ENCODE peak calls at places on chromosomes 16 and 17, in five cellular contexts. F is MM.1S, J is heart right ventricle, R is pancreas, W is HepG2. S is an unnamed sample.
A peak's percentile ranks its signal among the peaks of the same experiment; 100 is the strongest.

GRCh38 chr17:17911003-17911613 is 61.1 kb downstream of the TOM1L2 start:
- DNase-seq in F (no peak), W (no peak), J (no peak), R (no peak), S (no peak)

GRCh38 chr16:3058173-3059030 is 7.0 kb upstream of the IL32 start:
- DNase-seq in R (peak; percentile 58), F (peak; percentile 54), W (peak; percentile 36), J (peak; percentile 52), S (peak; percentile 81)

GRCh38 chr17:38415250-38416194 is 12.7 kb upstream of the ARHGAP23 start:
- DNase-seq in R (peak; percentile 49), F (peak; percentile 33), J (no peak), W (peak; percentile 59), S (peak; percentile 95)

GRCh38 chr16:52114414-52114813 is 432.5 kb downstream of the TOX3 start:
- DNase-seq in R (no peak), J (no peak), W (no peak), F (no peak), S (no peak)

GRCh38 chr17:50129946-50130777 is at the start of gene SAMD14:
- DNase-seq in R (no peak), J (peak; percentile 49), W (no peak), F (no peak), S (no peak)

GRCh38 chr17:76554131-76554530 is 14.3 kb downstream of the PRCD start:
- DNase-seq in R (peak; percentile 69), J (peak; percentile 61), F (no peak), W (no peak), S (no peak)

GRCh38 chr16:3651461-3652372 is 2.8 kb upstream of the DNASE1 start:
- DNase-seq in W (no peak), F (no peak), R (no peak), J (no peak), S (no peak)

GRCh38 chr16:77540656-77541055 is 105.8 kb upstream of the ADAMTS18 start:
- DNase-seq in J (no peak), W (no peak), R (no peak), F (peak; percentile 54), S (no peak)

GRCh38 chr16:1614226-1615102 is 2.3 kb downstream of the CRAMP1 start:
- DNase-seq in J (peak; percentile 28), F (no peak), R (peak; percentile 23), W (no peak), S (peak; percentile 34)

GRCh38 chr17:27873746-27874145 is 19.4 kb downstream of the LYRM9 start:
- DNase-seq in R (no peak), W (no peak), F (no peak), J (no peak), S (no peak)

GRCh38 chr16:11670171-11671131 is 2.2 kb downstream of the SNN start:
- DNase-seq in J (peak; percentile 24), R (peak; percentile 37), W (no peak), F (no peak), S (no peak)

GRCh38 chr17:4948166-4948996 is at the start of gene PFN1:
- DNase-seq in R (peak; percentile 89), W (peak; percentile 90), J (peak; percentile 87), F (peak; percentile 89), S (peak; percentile 96)

GRCh38 chr17:4950075-4950756 is 703 bp upstream of the ENO3 start:
- DNase-seq in W (peak; percentile 56), J (peak; percentile 82), F (peak; percentile 52), R (peak; percentile 67), S (peak; percentile 51)

GRCh38 chr17:4947411-4948165 is 742 bp downstream of the PFN1 start:
- DNase-seq in R (peak; percentile 60), J (peak; percentile 66), W (peak; percentile 50), F (peak; percentile 59), S (peak; percentile 77)

GRCh38 chr17:4949321-4950074 is 1.2 kb upstream of the PFN1 start:
- DNase-seq in J (peak; percentile 75), R (peak; percentile 77), W (peak; percentile 82), F (peak; percentile 97), S (peak; percentile 93)

DNA sequence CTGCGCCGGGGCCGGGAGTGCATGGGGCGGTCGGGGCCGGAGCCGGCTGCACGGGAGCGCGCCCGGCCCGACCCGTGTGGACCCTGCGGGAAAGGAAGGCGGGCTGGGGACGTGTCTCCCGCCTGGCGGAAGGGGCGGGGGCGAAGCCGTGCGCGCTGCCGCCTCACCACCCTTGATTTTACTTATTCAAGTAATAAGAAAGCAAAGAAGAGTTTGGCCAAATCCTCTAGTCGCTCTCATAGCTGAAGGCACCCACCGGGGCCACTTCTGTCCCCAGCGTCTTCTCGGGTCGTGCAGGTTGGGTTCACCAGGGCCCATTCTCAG is 629 bp upstream of the PFN1 start:
- DNase-seq in W (peak; percentile 82), F (peak; percentile 90), R (peak; percentile 77), J (peak; percentile 87), S (peak; percentile 93)
- H3K4me1 ChIP-seq in W (peaks cover 59% of the 10 kb centered on the region), F (peaks cover 39% of the 10 kb centered on the region), R (peaks cover 6% of the 10 kb centered on the region), J (peaks cover 54% of the 10 kb centered on the region), S (peaks cover 49% of the 10 kb centered on the region)

GRCh38 chr17:78510141-78510935 is 66.9 kb downstream of the DNAH17 start:
- DNase-seq in F (no peak), W (no peak), J (no peak), R (no peak), S (no peak)
- H3K4me3 ChIP-seq in F (no peak overlapping the region), W (no peak overlapping the region), J (no peak overlapping the region), R (no peak overlapping the region), S (no peak overlapping the region)

GRCh38 chr17:74957935-74958549 is 14.5 kb downstream of the HID1 start:
- DNase-seq in F (peak; percentile 54), J (peak; percentile 82), R (peak; percentile 75), W (peak; percentile 41), S (peak; percentile 81)
- H3K4me1 ChIP-seq in F (peaks cover 4% of the 10 kb centered on the region), J (peaks cover 6% of the 10 kb centered on the region), R (no peaks in the 10 kb centered on the region), W (peaks cover 10% of the 10 kb centered on the region), S (peaks cover 7% of the 10 kb centered on the region)

GRCh38 chr17:80023261-80024205 is 12.1 kb downstream of the TBC1D16 start:
- DNase-seq in J (peak; percentile 31), W (peak; percentile 95), R (no peak), F (no peak), S (no peak)

GRCh38 chr17:80025140-80025539 is 10.5 kb downstream of the TBC1D16 start:
- DNase-seq in W (no peak), J (no peak), R (no peak), F (no peak), S (no peak)

GRCh38 chr17:80026359-80027042 is 9.2 kb downstream of the TBC1D16 start:
- DNase-seq in W (no peak), R (peak; percentile 68), J (no peak), F (no peak), S (no peak)

GRCh38 chr17:80025796-80026195 is 9.9 kb downstream of the TBC1D16 start:
- DNase-seq in R (no peak), J (no peak), F (no peak), W (no peak), S (no peak)

GRCh38 chr17:80024206-80024972 is 11.3 kb downstream of the TBC1D16 start:
- DNase-seq in W (no peak), R (no peak), F (no peak), J (no peak), S (no peak)
- H3K4me3 ChIP-seq in W (peak overlapping the region; percentile 48), R (no peak overlapping the region), F (no peak overlapping the region), J (peak overlapping the region; percentile 26), S (no peak overlapping the region)

DNA sequence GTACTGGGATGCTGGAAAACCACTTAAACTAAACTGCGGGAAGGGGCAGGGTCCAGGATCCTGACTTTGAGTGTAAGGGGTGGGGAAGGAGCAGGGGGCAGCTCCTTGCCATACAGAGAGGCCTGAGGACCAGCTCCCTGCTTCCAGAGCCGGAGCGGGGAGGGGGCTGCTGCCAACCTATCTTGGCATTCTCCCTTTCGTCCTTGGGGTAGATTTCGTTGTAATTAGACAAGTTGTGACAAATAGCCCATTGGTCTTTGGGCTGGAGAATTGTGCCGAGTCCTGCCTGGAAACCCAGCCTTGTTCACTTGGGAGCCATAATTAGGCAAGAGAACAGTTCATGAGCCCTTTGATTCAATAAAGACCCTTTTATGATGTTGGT is 175.5 kb downstream of the RAB11FIP4 start:
- DNase-seq in F (no peak), W (no peak), J (no peak), R (no peak), S (no peak)
- H3K4me1 ChIP-seq in F (no peaks in the 10 kb centered on the region), W (peaks cover 31% of the 10 kb centered on the region), J (peaks cover 93% of the 10 kb centered on the region), R (peaks cover 23% of the 10 kb centered on the region), S (peaks cover 6% of the 10 kb centered on the region)

DNA sequence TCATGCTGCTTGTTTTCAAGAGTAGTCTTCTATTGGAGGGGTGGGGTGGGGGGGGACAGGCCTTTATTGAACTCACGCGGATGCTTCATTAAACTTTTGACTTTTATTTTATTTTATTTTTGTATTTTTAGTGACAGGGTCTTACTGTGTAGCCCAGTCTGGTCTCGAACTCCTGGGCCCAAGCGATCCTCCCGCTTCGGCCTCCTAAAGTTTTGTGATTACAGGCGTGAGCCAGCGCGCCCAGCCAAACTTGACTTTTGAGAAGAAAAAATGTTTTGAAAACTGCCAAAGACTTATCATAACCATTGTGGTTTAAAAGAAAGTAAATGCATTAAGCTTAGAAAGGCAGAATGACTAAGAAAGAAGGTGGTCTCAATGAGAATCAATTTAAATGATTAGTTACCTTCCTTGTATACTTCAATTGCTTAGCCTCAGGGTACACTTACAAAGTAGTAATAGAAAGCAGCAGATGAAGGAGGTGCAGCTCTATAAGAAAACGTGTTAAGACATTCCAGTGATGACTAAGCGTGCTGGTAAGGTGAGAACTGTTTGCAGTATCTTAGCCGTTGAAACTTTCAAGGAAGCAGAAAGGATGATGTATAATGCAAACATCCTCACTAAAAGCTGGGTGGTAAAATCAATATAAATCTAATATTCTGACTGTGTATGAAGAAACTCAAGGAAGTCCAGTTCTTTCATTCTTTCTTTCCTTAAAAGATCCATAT is 1.2 kb downstream of the AP2B1 start:
- DNase-seq in W (no peak), R (no peak), F (no peak), J (no peak), S (no peak)
- H3K4me3 ChIP-seq in W (peak overlapping the region; percentile 67), R (no peak overlapping the region), F (peak overlapping the region; percentile 94), J (peak overlapping the region; percentile 89), S (peak overlapping the region; percentile 84)

DNA sequence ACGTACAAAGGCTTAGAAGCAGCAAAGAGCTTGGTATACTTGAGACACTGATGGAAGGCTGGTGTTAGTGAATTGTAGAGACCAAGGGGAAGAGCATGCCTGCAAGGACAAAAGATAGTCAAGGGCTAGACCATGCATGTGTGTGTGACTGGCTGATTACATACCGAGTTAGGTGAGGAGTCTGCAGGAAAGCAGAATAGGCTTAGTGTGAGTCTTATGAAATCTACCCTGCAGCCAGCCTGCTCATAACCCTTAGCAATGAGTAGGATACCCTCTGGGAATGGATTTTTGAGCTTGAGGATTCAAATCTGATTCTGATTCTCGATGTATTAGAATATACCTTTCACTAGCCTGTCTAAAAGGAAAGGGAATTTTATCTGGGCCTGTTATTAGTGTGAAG is 77.0 kb downstream of the TANGO6 start:
- DNase-seq in J (no peak), R (no peak), F (no peak), W (no peak), S (no peak)
- H3K4me1 ChIP-seq in J (no peaks in the 10 kb centered on the region), R (no peaks in the 10 kb centered on the region), F (no peaks in the 10 kb centered on the region), W (no peaks in the 10 kb centered on the region), S (no peaks in the 10 kb centered on the region)

GRCh38 chr17:79811888-79812205 is 15.0 kb upstream of the CBX8 start:
- DNase-seq in W (no peak), R (no peak), J (no peak), F (no peak), S (no peak)
- H3K4me3 ChIP-seq in W (no peak overlapping the region), R (no peak overlapping the region), J (no peak overlapping the region), F (no peak overlapping the region), S (no peak overlapping the region)

GRCh38 chr16:20866792-20867191 is 33.4 kb downstream of the DCUN1D3 start:
- DNase-seq in F (no peak), J (no peak), R (no peak), W (no peak), S (no peak)
- H3K4me1 ChIP-seq in F (no peaks in the 10 kb centered on the region), J (peaks cover 79% of the 10 kb centered on the region), R (peaks cover 40% of the 10 kb centered on the region), W (peaks cover 52% of the 10 kb centered on the region), S (no peaks in the 10 kb centered on the region)